ENCODE peak calls at places on chromosome 2, in ten cellular contexts. One of them, this sample, is unnamed.

GRCh38 chr2:7795358-7796199 is 878.4 kb downstream of the RNF144A start:
- DNase-seq in hepatic stellate cell: no peak
- DNase-seq in activated CD4-positive, alpha-beta T cell treated with anti-CD3 and anti-CD28 coated beads, Interleukin-2, amount 10 ng/mL, durations not matched to agents 7 days and 5 days: no peak
- DNase-seq in activated T-helper 1 cell treated with Interleukin-2 at 50 U/mL for 16 hours: no peak
- DNase-seq in NCI-H2081: no peak
- DNase-seq in M059J: no peak
- DNase-seq in sciatic nerve: no peak
- DNase-seq in kidney tubule cell: no peak
- DNase-seq in upper lobe of left lung: no peak
- DNase-seq in 8988T: no peak
- DNase-seq in this sample: no peak

GRCh38 chr2:10457846-10458563 is 9.9 kb upstream of the ODC1 start:
- DNase-seq in activated CD4-positive, alpha-beta T cell treated with anti-CD3 and anti-CD28 coated beads, Interleukin-2, amount 10 ng/mL, durations not matched to agents 7 days and 5 days: no peak
- DNase-seq in hepatic stellate cell: no peak
- DNase-seq in sciatic nerve: no peak
- DNase-seq in NCI-H2081: no peak
- DNase-seq in 8988T: no peak
- DNase-seq in kidney tubule cell: no peak
- DNase-seq in upper lobe of left lung: no peak
- DNase-seq in activated T-helper 1 cell treated with Interleukin-2 at 50 U/mL for 16 hours: no peak
- DNase-seq in M059J: peak; percentile 40
- DNase-seq in this sample: no peak

GRCh38 chr2:132816234-132816633 is 146.2 kb upstream of the LYPD1 start:
- DNase-seq in activated T-helper 1 cell treated with Interleukin-2 at 50 U/mL for 16 hours: no peak
- DNase-seq in M059J: no peak
- DNase-seq in NCI-H2081: no peak
- DNase-seq in upper lobe of left lung: no peak
- DNase-seq in kidney tubule cell: peak; percentile 9
- DNase-seq in 8988T: no peak
- DNase-seq in activated CD4-positive, alpha-beta T cell treated with anti-CD3 and anti-CD28 coated beads, Interleukin-2, amount 10 ng/mL, durations not matched to agents 7 days and 5 days: no peak
- DNase-seq in hepatic stellate cell: no peak
- DNase-seq in sciatic nerve: no peak
- DNase-seq in this sample: no peak

GRCh38 chr2:108927936-108928659 is 60.9 kb downstream of the EDAR start:
- DNase-seq in sciatic nerve: no peak
- DNase-seq in upper lobe of left lung: no peak
- DNase-seq in NCI-H2081: peak; percentile 38
- DNase-seq in activated T-helper 1 cell treated with Interleukin-2 at 50 U/mL for 16 hours: no peak
- DNase-seq in M059J: peak; percentile 39
- DNase-seq in hepatic stellate cell: peak; percentile 81
- DNase-seq in 8988T: peak; percentile 66
- DNase-seq in activated CD4-positive, alpha-beta T cell treated with anti-CD3 and anti-CD28 coated beads, Interleukin-2, amount 10 ng/mL, durations not matched to agents 7 days and 5 days: peak; percentile 60
- DNase-seq in kidney tubule cell: peak; percentile 69
- DNase-seq in this sample: peak; percentile 5

GRCh38 chr2:191018663-191019119 is 4.7 kb upstream of the STAT1 start:
- DNase-seq in upper lobe of left lung: no peak
- DNase-seq in kidney tubule cell: peak; percentile 97
- DNase-seq in M059J: no peak
- DNase-seq in activated T-helper 1 cell treated with Interleukin-2 at 50 U/mL for 16 hours: no peak
- DNase-seq in sciatic nerve: no peak
- DNase-seq in NCI-H2081: no peak
- DNase-seq in 8988T: no peak
- DNase-seq in hepatic stellate cell: no peak
- DNase-seq in activated CD4-positive, alpha-beta T cell treated with anti-CD3 and anti-CD28 coated beads, Interleukin-2, amount 10 ng/mL, durations not matched to agents 7 days and 5 days: no peak
- DNase-seq in this sample: no peak

GRCh38 chr2:63763336-63764056 is 78.2 kb upstream of the UGP2 start:
- DNase-seq in 8988T: no peak
- DNase-seq in kidney tubule cell: no peak
- DNase-seq in activated T-helper 1 cell treated with Interleukin-2 at 50 U/mL for 16 hours: no peak
- DNase-seq in NCI-H2081: no peak
- DNase-seq in sciatic nerve: no peak
- DNase-seq in M059J: no peak
- DNase-seq in upper lobe of left lung: no peak
- DNase-seq in activated CD4-positive, alpha-beta T cell treated with anti-CD3 and anti-CD28 coated beads, Interleukin-2, amount 10 ng/mL, durations not matched to agents 7 days and 5 days: no peak
- DNase-seq in hepatic stellate cell: peak; percentile 37
- DNase-seq in this sample: no peak

GRCh38 chr2:24970483-24971299 is 1.1 kb downstream of the DNAJC27 start:
- DNase-seq in 8988T: no peak
- DNase-seq in kidney tubule cell: peak; percentile 43
- DNase-seq in upper lobe of left lung: peak; percentile 22
- DNase-seq in sciatic nerve: no peak
- DNase-seq in M059J: peak; percentile 35
- DNase-seq in hepatic stellate cell: no peak
- DNase-seq in NCI-H2081: no peak
- DNase-seq in activated CD4-positive, alpha-beta T cell treated with anti-CD3 and anti-CD28 coated beads, Interleukin-2, amount 10 ng/mL, durations not matched to agents 7 days and 5 days: no peak
- DNase-seq in activated T-helper 1 cell treated with Interleukin-2 at 50 U/mL for 16 hours: no peak
- DNase-seq in this sample: no peak

GRCh38 chr2:160499865-160500264 is 6.3 kb upstream of the RBMS1 start:
- DNase-seq in activated T-helper 1 cell treated with Interleukin-2 at 50 U/mL for 16 hours: no peak
- DNase-seq in activated CD4-positive, alpha-beta T cell treated with anti-CD3 and anti-CD28 coated beads, Interleukin-2, amount 10 ng/mL, durations not matched to agents 7 days and 5 days: no peak
- DNase-seq in M059J: no peak
- DNase-seq in sciatic nerve: no peak
- DNase-seq in upper lobe of left lung: no peak
- DNase-seq in kidney tubule cell: no peak
- DNase-seq in NCI-H2081: no peak
- DNase-seq in 8988T: no peak
- DNase-seq in hepatic stellate cell: no peak
- DNase-seq in this sample: no peak

GRCh38 chr2:1539973-1540372 is 126.7 kb downstream of the TPO start:
- DNase-seq in upper lobe of left lung: no peak
- DNase-seq in activated T-helper 1 cell treated with Interleukin-2 at 50 U/mL for 16 hours: no peak
- DNase-seq in M059J: no peak
- DNase-seq in NCI-H2081: no peak
- DNase-seq in 8988T: no peak
- DNase-seq in hepatic stellate cell: no peak
- DNase-seq in kidney tubule cell: no peak
- DNase-seq in activated CD4-positive, alpha-beta T cell treated with anti-CD3 and anti-CD28 coated beads, Interleukin-2, amount 10 ng/mL, durations not matched to agents 7 days and 5 days: no peak
- DNase-seq in sciatic nerve: no peak
- DNase-seq in this sample: no peak